ENCODE peak calls at places on chromosomes 16 and 17, in eight cellular contexts. V, A, I, U, R, K, E and J are unnamed samples.

GRCh38 chr17:81031571-81032550 is 3.1 kb upstream of the BAIAP2 start:
- DNase-seq in U (peak; percentile 76), K (no peak), R (no peak), I (no peak), A (no peak), E (no peak), V (no peak), J (no peak)

GRCh38 chr16:17515421-17516210 is 44.9 kb upstream of the XYLT1 start:
- DNase-seq in I (no peak), U (no peak), E (no peak), K (peak; percentile 100), R (no peak), V (no peak), A (no peak), J (no peak)

GRCh38 chr17:29049541-29050150 is 6.7 kb downstream of the PIPOX start:
- DNase-seq in R (no peak), I (no peak), U (no peak), K (no peak), A (no peak), V (no peak), E (no peak), J (no peak)

GRCh38 chr16:52320930-52321439 is 226.0 kb downstream of the TOX3 start:
- DNase-seq in U (no peak), R (peak; percentile 69), E (no peak), V (no peak), I (no peak), K (no peak), A (no peak), J (no peak)

GRCh38 chr16:17125671-17126070 is 345.1 kb downstream of the XYLT1 start:
- DNase-seq in U (no peak), R (no peak), A (no peak), E (no peak), I (no peak), V (no peak), K (peak; percentile 71), J (no peak)

GRCh38 chr17:29069526-29070041 is 26.6 kb downstream of the PIPOX start:
- DNase-seq in R (no peak), E (peak; percentile 73), K (no peak), I (peak; percentile 74), U (no peak), V (no peak), A (no peak), J (no peak)

GRCh38 chr17:19359151-19359550 is 3.4 kb downstream of the B9D1 start:
- DNase-seq in E (peak; percentile 37), V (no peak), I (no peak), A (no peak), K (no peak), R (no peak), U (no peak), J (no peak)

GRCh38 chr17:15086776-15087175 is 178.3 kb downstream of the PMP22 start:
- DNase-seq in R (no peak), I (no peak), U (no peak), K (no peak), V (no peak), E (peak; percentile 53), A (no peak), J (no peak)

GRCh38 chr16:77090062-77090461 is 100.9 kb upstream of the MON1B start:
- DNase-seq in U (no peak), E (no peak), K (peak; percentile 12), I (no peak), V (no peak), A (no peak), R (no peak), J (no peak)

GRCh38 chr17:69597898-69598692 is 183.6 kb downstream of the MAP2K6 start:
- DNase-seq in I (no peak), U (no peak), V (no peak), R (no peak), A (no peak), K (peak; percentile 77), E (no peak), J (no peak)

GRCh38 chr17:74446551-74447500 is 14.9 kb downstream of the GPRC5C start:
- DNase-seq in A (no peak), V (no peak), R (peak; percentile 78), U (peak; percentile 80), I (no peak), E (peak; percentile 69), K (no peak), J (no peak)

GRCh38 chr17:8253801-8254200 is 4.7 kb downstream of the PFAS start:
- DNase-seq in E (peak; percentile 80), A (no peak), R (peak; percentile 65), V (no peak), U (no peak), I (no peak), K (peak; percentile 2), J (no peak)

GRCh38 chr16:56601325-56601724 is 7.1 kb upstream of the MT2A start:
- DNase-seq in V (no peak), E (no peak), U (no peak), I (no peak), K (no peak), A (no peak), R (no peak), J (no peak)

GRCh38 chr17:54876656-54877195 is 23.9 kb upstream of the TOM1L1 start:
- DNase-seq in U (no peak), I (no peak), A (no peak), E (no peak), R (no peak), V (no peak), K (no peak), J (no peak)
- H3K4me1 ChIP-seq in U (no peaks in the 10 kb centered on the region), I (no peaks in the 10 kb centered on the region), A (no peaks in the 10 kb centered on the region), E (no peaks in the 10 kb centered on the region), R (no peaks in the 10 kb centered on the region), V (no peaks in the 10 kb centered on the region), K (no peaks in the 10 kb centered on the region), J (no peaks in the 10 kb centered on the region)

GRCh38 chr17:75629157-75629556 is 4.1 kb upstream of the SMIM5 start:
- DNase-seq in U (peak; percentile 52), A (no peak), K (no peak), V (no peak), R (no peak), I (no peak), E (no peak), J (no peak)

GRCh38 chr17:75628425-75628824 is 4.8 kb upstream of the SMIM5 start:
- DNase-seq in K (no peak), R (no peak), U (no peak), E (no peak), A (no peak), V (no peak), I (no peak), J (no peak)

GRCh38 chr17:75625813-75626486 is 7.3 kb upstream of the SMIM5 start:
- DNase-seq in V (peak; percentile 35), E (peak; percentile 95), U (peak; percentile 58), R (peak; percentile 40), I (peak; percentile 79), A (no peak), K (no peak), J (no peak)

GRCh38 chr17:75626496-75627038 is 6.7 kb upstream of the SMIM5 start:
- DNase-seq in V (no peak), A (no peak), U (no peak), R (no peak), E (no peak), I (no peak), K (no peak), J (no peak)

DNA sequence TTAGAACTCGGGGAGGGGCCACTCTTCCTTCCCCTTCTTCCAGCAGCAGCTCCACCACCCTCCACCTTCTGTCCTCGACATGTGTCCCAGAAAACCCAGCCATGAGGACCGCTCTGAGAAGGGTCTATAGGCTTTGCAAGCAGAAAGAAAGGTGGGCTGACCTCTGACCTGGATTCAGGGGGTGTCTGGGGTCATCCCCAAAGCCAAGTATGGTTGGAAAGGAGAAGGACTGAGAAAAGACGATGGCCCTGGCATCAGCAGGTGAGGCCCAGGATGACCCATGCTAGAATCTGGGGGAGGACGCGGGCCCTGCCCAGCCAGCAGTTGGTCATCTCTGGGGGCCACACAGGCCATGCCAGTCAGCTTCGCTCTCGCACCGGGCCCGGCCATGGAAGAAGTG is 6.1 kb upstream of the SMIM5 start:
- DNase-seq in K (no peak), A (no peak), V (no peak), U (no peak), E (no peak), I (no peak), R (no peak), J (no peak)
- H3K4me1 ChIP-seq in K (no peaks in the 10 kb centered on the region), A (no peaks in the 10 kb centered on the region), V (peaks cover 4% of the 10 kb centered on the region), U (no peaks in the 10 kb centered on the region), E (peaks cover 2% of the 10 kb centered on the region), I (peaks cover 63% of the 10 kb centered on the region), R (no peaks in the 10 kb centered on the region), J (no peaks in the 10 kb centered on the region)

GRCh38 chr16:85910854-85911247 is 11.9 kb downstream of the IRF8 start:
- DNase-seq in E (no peak), A (no peak), R (no peak), K (no peak), V (no peak), U (no peak), I (no peak), J (no peak)
- H3K4me1 ChIP-seq in E (no peaks in the 10 kb centered on the region), A (peaks cover 8% of the 10 kb centered on the region), R (peaks cover under 1% of the 10 kb centered on the region), K (no peaks in the 10 kb centered on the region), V (peaks cover 23% of the 10 kb centered on the region), U (no peaks in the 10 kb centered on the region), I (peaks cover 3% of the 10 kb centered on the region), J (peaks cover 7% of the 10 kb centered on the region)

GRCh38 chr17:21033350-21033749 is 9.5 kb downstream of the USP22 start:
- DNase-seq in R (no peak), A (no peak), U (no peak), E (no peak), K (peak; percentile 48), I (no peak), V (no peak), J (no peak)

GRCh38 chr17:21037117-21037803 is 5.6 kb downstream of the USP22 start:
- DNase-seq in A (no peak), K (no peak), R (no peak), V (no peak), E (no peak), I (no peak), U (no peak), J (no peak)

GRCh38 chr17:21031756-21032396 is 10.9 kb downstream of the USP22 start:
- DNase-seq in V (no peak), K (no peak), I (no peak), U (no peak), E (no peak), A (no peak), R (no peak), J (no peak)

GRCh38 chr17:21036361-21036881 is 6.4 kb downstream of the USP22 start:
- DNase-seq in E (no peak), V (no peak), K (peak; percentile 49), I (no peak), U (no peak), R (no peak), A (no peak), J (no peak)

DNA sequence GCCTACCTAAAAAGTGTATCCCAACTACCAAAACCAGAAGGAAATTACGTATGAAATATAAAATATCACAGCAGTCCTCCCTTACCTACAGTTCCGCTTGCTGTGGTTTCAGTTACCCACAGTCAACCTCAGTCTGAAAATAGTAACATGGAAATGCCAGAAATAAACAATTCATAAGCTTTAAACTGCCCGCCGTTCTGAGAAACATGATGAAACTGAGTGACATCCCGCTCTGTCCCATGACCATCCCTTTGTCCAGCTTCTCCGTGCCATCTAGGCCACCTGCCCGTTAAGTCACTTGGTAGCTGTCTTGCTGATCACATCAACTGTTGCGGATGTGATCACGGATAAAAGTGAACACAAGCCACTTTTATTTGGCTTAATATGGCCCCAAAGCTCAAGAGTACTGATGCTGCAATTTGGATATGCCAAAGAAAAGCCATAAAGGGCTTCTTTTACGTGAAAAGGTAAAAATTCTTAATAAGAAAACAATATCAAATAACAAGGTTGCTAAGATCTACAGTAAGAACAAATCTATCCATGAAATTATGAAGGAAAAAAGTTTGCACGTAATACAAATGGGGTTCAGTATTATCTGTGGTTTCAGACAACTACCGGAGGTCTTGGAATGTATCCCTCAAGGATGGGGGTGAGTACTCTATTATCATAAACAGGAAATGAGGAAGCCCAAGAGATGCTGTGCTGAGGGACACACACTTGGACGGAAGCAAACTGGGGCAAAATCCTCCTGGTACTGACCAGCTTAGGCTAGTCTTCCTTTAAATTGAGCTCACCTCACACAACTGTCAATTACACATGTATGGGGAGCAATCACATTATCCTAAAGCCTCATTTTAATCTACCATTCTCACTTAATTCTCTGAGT is 8.2 kb downstream of the USP22 start:
- DNase-seq in R (no peak), K (peak; percentile 38), A (no peak), V (no peak), U (no peak), I (no peak), E (no peak), J (no peak)
- H3K4me1 ChIP-seq in R (peaks cover 92% of the 10 kb centered on the region), K (peaks cover 24% of the 10 kb centered on the region), A (peaks cover 79% of the 10 kb centered on the region), V (peaks cover 8% of the 10 kb centered on the region), U (peaks cover 95% of the 10 kb centered on the region), I (peaks cover 9% of the 10 kb centered on the region), E (peaks cover 19% of the 10 kb centered on the region), J (peaks cover 61% of the 10 kb centered on the region)